ENCODE peak calls at places on chromosomes 12 and 14, in five cellular contexts. One of them, this sample, is unnamed. For H3K4me1, the result is how much of the 10 kb centered on the place peaks cover.

GRCh38 chr12:90102957-90103652 is 394.5 kb upstream of the ATP2B1 start:
- DNase-seq in right atrium auricular region: no peak
- DNase-seq in lung: no peak
- DNase-seq in ovary: no peak
- DNase-seq in breast epithelium: no peak
- DNase-seq in this sample: no peak

GRCh38 chr12:29725587-29726320 is 58.0 kb downstream of the TMTC1 start:
- DNase-seq in right atrium auricular region: peak
- DNase-seq in lung: no peak
- DNase-seq in ovary: peak
- DNase-seq in breast epithelium: peak
- DNase-seq in this sample: no peak

GRCh38 chr14:87643005-87643404 is 350.0 kb downstream of the GALC start:
- DNase-seq in right atrium auricular region: peak
- DNase-seq in lung: peak
- DNase-seq in ovary: peak
- DNase-seq in breast epithelium: no peak
- DNase-seq in this sample: no peak

GRCh38 chr14:39731912-39732311 is 299.7 kb upstream of the FBXO33 start:
- DNase-seq in right atrium auricular region: no peak
- DNase-seq in lung: no peak
- DNase-seq in ovary: no peak
- DNase-seq in breast epithelium: no peak
- DNase-seq in this sample: no peak

GRCh38 chr14:78286210-78286609 is 116.0 kb downstream of the NRXN3 start:
- DNase-seq in right atrium auricular region: no peak
- DNase-seq in lung: no peak
- DNase-seq in ovary: no peak
- DNase-seq in breast epithelium: no peak
- DNase-seq in this sample: no peak

GRCh38 chr12:3752096-3752709 is 706 bp downstream of the CRACR2A start:
- DNase-seq in right atrium auricular region: no peak
- DNase-seq in lung: peak
- DNase-seq in ovary: no peak
- DNase-seq in breast epithelium: peak
- DNase-seq in this sample: peak

GRCh38 chr12:45130881-45131281 is 80.0 kb upstream of the DBX2 start:
- DNase-seq in right atrium auricular region: peak
- DNase-seq in lung: no peak
- DNase-seq in ovary: peak
- DNase-seq in breast epithelium: peak
- DNase-seq in this sample: no peak

GRCh38 chr14:66509874-66510273 is 1.9 kb downstream of the GPHN start:
- DNase-seq in right atrium auricular region: no peak
- DNase-seq in lung: no peak
- DNase-seq in ovary: no peak
- DNase-seq in breast epithelium: no peak
- DNase-seq in this sample: no peak

GRCh38 chr12:75269209-75269608 is 59.6 kb upstream of the KCNC2 start:
- DNase-seq in right atrium auricular region: no peak
- DNase-seq in lung: no peak
- DNase-seq in ovary: no peak
- DNase-seq in breast epithelium: no peak
- DNase-seq in this sample: no peak

GRCh38 chr12:41965996-41966395 is 178.7 kb downstream of the GXYLT1 start:
- DNase-seq in right atrium auricular region: no peak
- DNase-seq in lung: no peak
- DNase-seq in ovary: no peak
- DNase-seq in breast epithelium: no peak
- DNase-seq in this sample: no peak

GRCh38 chr12:53048033-53048779 is 1.7 kb upstream of the TNS2 start:
- DNase-seq in right atrium auricular region: no peak
- DNase-seq in lung: peak
- DNase-seq in ovary: peak
- DNase-seq in breast epithelium: peak
- DNase-seq in this sample: peak

GRCh38 chr12:31000751-31001150 is 72.9 kb upstream of the DDX11 start:
- DNase-seq in right atrium auricular region: no peak
- DNase-seq in lung: no peak
- DNase-seq in ovary: no peak
- DNase-seq in breast epithelium: no peak
- DNase-seq in this sample: no peak

GRCh38 chr12:79747274-79747673 is 56.5 kb upstream of the PAWR start:
- DNase-seq in right atrium auricular region: no peak
- DNase-seq in lung: no peak
- DNase-seq in ovary: no peak
- DNase-seq in breast epithelium: no peak
- DNase-seq in this sample: no peak

GRCh38 chr12:103800252-103800771 is 40.7 kb downstream of the NT5DC3 start:
- DNase-seq in right atrium auricular region: peak
- DNase-seq in lung: peak
- DNase-seq in ovary: peak
- DNase-seq in breast epithelium: peak
- DNase-seq in this sample: no peak

GRCh38 chr14:22386924-22387775 is 201.9 kb downstream of the DAD1 start:
- DNase-seq in right atrium auricular region: peak
- DNase-seq in lung: peak
- DNase-seq in ovary: peak
- DNase-seq in breast epithelium: peak
- DNase-seq in this sample: peak

GRCh38 chr14:103130965-103131364 is 7.7 kb downstream of the TNFAIP2 start:
- DNase-seq in right atrium auricular region: no peak
- DNase-seq in lung: no peak
- DNase-seq in ovary: peak
- DNase-seq in breast epithelium: peak
- DNase-seq in this sample: no peak

GRCh38 chr12:50112456-50113218 is 601 bp downstream of the COX14 start:
- DNase-seq in right atrium auricular region: no peak
- DNase-seq in lung: peak
- DNase-seq in ovary: no peak
- DNase-seq in breast epithelium: peak
- DNase-seq in this sample: no peak

GRCh38 chr12:6294533-6295186 is 15.8 kb upstream of the PLEKHG6 start:
- DNase-seq in right atrium auricular region: no peak
- DNase-seq in lung: no peak
- DNase-seq in ovary: no peak
- DNase-seq in breast epithelium: no peak
- DNase-seq in this sample: no peak

DNA sequence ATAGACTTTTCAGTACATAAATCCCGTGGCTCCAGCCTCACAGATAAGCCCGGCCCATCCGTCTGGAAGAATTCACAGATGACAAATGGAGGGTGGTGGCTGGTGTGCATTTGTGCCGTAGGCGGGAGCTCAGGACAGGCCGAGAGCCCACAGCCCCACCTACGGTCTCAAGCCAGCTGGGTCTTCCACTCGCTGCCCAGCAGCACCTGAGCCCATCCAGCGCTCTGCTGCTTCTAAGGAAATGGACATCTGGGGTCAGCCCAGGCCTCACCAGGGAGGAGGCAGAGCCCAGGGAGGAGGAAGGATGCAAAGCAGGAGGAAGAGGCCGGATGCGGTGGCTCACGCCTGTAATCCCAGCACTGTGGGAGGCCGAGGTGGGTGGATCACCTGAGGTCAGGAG is 72.9 kb downstream of the KIF26A start:
- DNase-seq in right atrium auricular region: no peak
- DNase-seq in lung: no peak
- DNase-seq in ovary: no peak
- DNase-seq in breast epithelium: no peak
- DNase-seq in this sample: no peak
- H3K4me1 ChIP-seq in right atrium auricular region: under half
- H3K4me1 ChIP-seq in lung: under half
- H3K4me1 ChIP-seq in ovary: under half
- H3K4me1 ChIP-seq in breast epithelium: under half
- H3K4me1 ChIP-seq in this sample: under half

GRCh38 chr12:64450711-64451486 is 1.0 kb upstream of the TBK1 start:
- DNase-seq in right atrium auricular region: no peak
- DNase-seq in lung: no peak
- DNase-seq in ovary: no peak
- DNase-seq in breast epithelium: no peak
- DNase-seq in this sample: no peak
- H3K27ac ChIP-seq in right atrium auricular region: peak
- H3K27ac ChIP-seq in lung: peak
- H3K27ac ChIP-seq in ovary: no peak
- H3K27ac ChIP-seq in breast epithelium: no peak
- H3K27ac ChIP-seq in this sample: no peak

GRCh38 chr14:70955543-70956480 is 48.6 kb downstream of the PCNX1 start:
- DNase-seq in right atrium auricular region: no peak
- DNase-seq in lung: no peak
- DNase-seq in ovary: no peak
- DNase-seq in breast epithelium: no peak
- DNase-seq in this sample: peak
- TF ChIP-seq CTCF in right atrium auricular region: no peak
- TF ChIP-seq CTCF in lung: peak
- TF ChIP-seq CTCF in ovary: no peak
- TF ChIP-seq CTCF in breast epithelium: no peak
- TF ChIP-seq CTCF in this sample: peak

DNA sequence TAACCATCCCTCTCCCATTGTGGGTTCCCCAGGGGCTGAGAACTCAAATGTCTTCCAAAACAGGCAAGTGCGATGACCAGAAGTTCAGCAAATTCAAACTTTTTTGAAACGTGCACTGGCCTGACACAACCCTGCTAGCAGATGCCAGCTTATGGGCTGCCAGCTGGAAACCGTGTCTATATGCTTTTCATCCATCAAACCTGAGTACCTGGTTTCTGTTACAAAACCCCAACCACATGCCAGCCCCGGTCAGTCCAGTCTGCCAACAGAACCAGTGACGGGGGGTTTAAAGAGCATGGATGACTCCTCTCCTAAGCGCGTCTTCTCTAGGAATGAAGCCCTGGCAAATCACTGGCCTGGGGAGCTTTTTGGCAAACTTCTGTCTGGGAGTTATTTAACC is 189.7 kb downstream of the TTC7B start:
- DNase-seq in right atrium auricular region: no peak
- DNase-seq in lung: no peak
- DNase-seq in ovary: no peak
- DNase-seq in breast epithelium: peak
- DNase-seq in this sample: no peak
- H3K4me1 ChIP-seq in right atrium auricular region: under half
- H3K4me1 ChIP-seq in lung: under half
- H3K4me1 ChIP-seq in ovary: under half
- H3K4me1 ChIP-seq in breast epithelium: under half
- H3K4me1 ChIP-seq in this sample: under half

GRCh38 chr12:57771873-57772428 is at the start of gene METTL1:
- DNase-seq in right atrium auricular region: peak
- DNase-seq in lung: peak
- DNase-seq in ovary: peak
- DNase-seq in breast epithelium: peak
- DNase-seq in this sample: peak
- H3K27ac ChIP-seq in right atrium auricular region: peak
- H3K27ac ChIP-seq in lung: peak
- H3K27ac ChIP-seq in ovary: peak
- H3K27ac ChIP-seq in breast epithelium: peak
- H3K27ac ChIP-seq in this sample: peak

DNA sequence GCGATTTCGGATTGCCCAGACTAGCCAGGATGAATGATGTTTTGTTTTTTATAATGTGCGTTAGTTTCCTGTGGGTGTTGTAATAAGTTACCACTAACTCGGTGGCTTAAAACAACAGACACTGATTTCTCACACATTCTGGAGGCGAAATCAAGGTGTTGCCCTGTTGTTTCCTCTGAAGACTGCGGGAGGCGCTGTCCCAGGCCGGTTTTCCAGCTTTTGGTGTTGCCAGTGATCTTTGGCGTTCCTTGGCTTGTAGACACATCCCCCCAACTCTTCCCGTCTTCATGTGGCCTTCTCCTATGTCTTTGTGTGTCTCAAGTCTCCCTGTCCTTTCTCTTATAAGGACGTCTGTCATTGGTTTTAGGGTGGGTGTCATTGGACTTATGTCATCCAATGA is 267.7 kb downstream of the AACS start:
- DNase-seq in right atrium auricular region: no peak
- DNase-seq in lung: no peak
- DNase-seq in ovary: no peak
- DNase-seq in breast epithelium: no peak
- DNase-seq in this sample: no peak
- TF ChIP-seq CTCF in right atrium auricular region: no peak
- TF ChIP-seq CTCF in lung: no peak
- TF ChIP-seq CTCF in ovary: no peak
- TF ChIP-seq CTCF in breast epithelium: no peak
- TF ChIP-seq CTCF in this sample: no peak

GRCh38 chr14:76957224-76957881 is 71.2 kb downstream of the IRF2BPL start:
- DNase-seq in right atrium auricular region: no peak
- DNase-seq in lung: no peak
- DNase-seq in ovary: no peak
- DNase-seq in breast epithelium: no peak
- DNase-seq in this sample: no peak
- H3K4me1 ChIP-seq in right atrium auricular region: under half
- H3K4me1 ChIP-seq in lung: under half
- H3K4me1 ChIP-seq in ovary: under half
- H3K4me1 ChIP-seq in breast epithelium: under half
- H3K4me1 ChIP-seq in this sample: half or more

GRCh38 chr14:30849354-30849753 is 25.0 kb upstream of the COCH start:
- DNase-seq in right atrium auricular region: no peak
- DNase-seq in lung: no peak
- DNase-seq in ovary: no peak
- DNase-seq in breast epithelium: no peak
- DNase-seq in this sample: no peak
- H3K27ac ChIP-seq in right atrium auricular region: no peak
- H3K27ac ChIP-seq in lung: no peak
- H3K27ac ChIP-seq in ovary: no peak
- H3K27ac ChIP-seq in breast epithelium: no peak
- H3K27ac ChIP-seq in this sample: no peak

DNA sequence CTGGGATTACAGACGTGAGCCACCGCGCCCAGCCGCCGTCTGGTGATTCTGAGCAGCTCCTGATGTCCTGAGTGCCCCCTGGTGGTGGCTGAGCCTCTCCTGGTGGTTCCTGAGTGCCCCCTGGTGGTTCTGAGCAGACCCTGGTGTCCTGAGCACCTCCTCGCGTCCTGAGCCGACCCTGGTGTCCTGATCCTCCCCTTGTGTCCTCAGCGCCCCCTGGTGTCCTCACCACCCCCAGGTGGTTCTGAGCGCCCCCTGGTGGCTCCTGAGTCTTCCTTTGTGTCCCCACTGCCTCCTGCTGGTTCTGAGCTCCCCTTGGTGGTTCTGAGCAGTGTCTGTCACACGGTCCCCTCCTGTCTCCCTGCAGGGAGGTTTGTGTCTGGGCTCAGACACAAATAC is 1304.9 kb downstream of the TMEM121 start:
- DNase-seq in right atrium auricular region: no peak
- DNase-seq in lung: no peak
- DNase-seq in ovary: no peak
- DNase-seq in breast epithelium: no peak
- DNase-seq in this sample: peak
- TF ChIP-seq CTCF in right atrium auricular region: no peak
- TF ChIP-seq CTCF in lung: no peak
- TF ChIP-seq CTCF in ovary: no peak
- TF ChIP-seq CTCF in breast epithelium: no peak
- TF ChIP-seq CTCF in this sample: peak

This sample was measured in CD8-positive, alpha-beta T cell.